ENCODE peak calls at places on chromosomes 4 and X, in six cellular contexts. One of them, this sample, is unnamed.

GRCh38 chr4:185656467-185656890 is 121.2 kb upstream of the PDLIM3 start:
- DNase-seq in anterior cingulate cortex: no peak
- DNase-seq in T-helper 2 cell: no peak
- DNase-seq in Kasumi-1: no peak
- DNase-seq in activated B cell treated with CpG ODN at 0.5 μM for 24 hours: no peak
- DNase-seq in GM12892: no peak
- DNase-seq in this sample: no peak

GRCh38 chrX:148381603-148382002 is 118.8 kb upstream of the AFF2 start:
- DNase-seq in anterior cingulate cortex: no peak
- DNase-seq in T-helper 2 cell: peak; percentile 74
- DNase-seq in Kasumi-1: peak; percentile 1
- DNase-seq in activated B cell treated with CpG ODN at 0.5 μM for 24 hours: no peak
- DNase-seq in GM12892: no peak
- DNase-seq in this sample: no peak

GRCh38 chr4:4763815-4764202 is 95.7 kb upstream of the MSX1 start:
- DNase-seq in anterior cingulate cortex: no peak
- DNase-seq in T-helper 2 cell: peak; percentile 14
- DNase-seq in Kasumi-1: no peak
- DNase-seq in activated B cell treated with CpG ODN at 0.5 μM for 24 hours: no peak
- DNase-seq in GM12892: no peak
- DNase-seq in this sample: no peak

GRCh38 chr4:82865592-82865991 is 25.4 kb downstream of the SEC31A start:
- DNase-seq in anterior cingulate cortex: no peak
- DNase-seq in T-helper 2 cell: peak; percentile 88
- DNase-seq in Kasumi-1: peak; percentile 88
- DNase-seq in activated B cell treated with CpG ODN at 0.5 μM for 24 hours: no peak
- DNase-seq in GM12892: no peak
- DNase-seq in this sample: no peak

GRCh38 chr4:122163767-122164166 is 11.6 kb downstream of the BLTP1 start:
- DNase-seq in anterior cingulate cortex: no peak
- DNase-seq in T-helper 2 cell: no peak
- DNase-seq in Kasumi-1: peak; percentile 37
- DNase-seq in activated B cell treated with CpG ODN at 0.5 μM for 24 hours: no peak
- DNase-seq in GM12892: no peak
- DNase-seq in this sample: no peak

GRCh38 chrX:100673397-100673953 is 29.5 kb downstream of the SRPX2 start:
- DNase-seq in anterior cingulate cortex: no peak
- DNase-seq in T-helper 2 cell: no peak
- DNase-seq in Kasumi-1: no peak
- DNase-seq in activated B cell treated with CpG ODN at 0.5 μM for 24 hours: no peak
- DNase-seq in GM12892: no peak
- DNase-seq in this sample: no peak

GRCh38 chr4:149795256-149795655 is 20.4 kb downstream of the IQCM start:
- DNase-seq in anterior cingulate cortex: no peak
- DNase-seq in T-helper 2 cell: no peak
- DNase-seq in Kasumi-1: no peak
- DNase-seq in activated B cell treated with CpG ODN at 0.5 μM for 24 hours: no peak
- DNase-seq in GM12892: no peak
- DNase-seq in this sample: no peak

GRCh38 chrX:1391370-1391706 is 575 bp downstream of the SLC25A6 start:
- DNase-seq in anterior cingulate cortex: no peak
- DNase-seq in T-helper 2 cell: no peak
- DNase-seq in Kasumi-1: no peak
- DNase-seq in activated B cell treated with CpG ODN at 0.5 μM for 24 hours: peak; percentile 99
- DNase-seq in GM12892: peak; percentile 95
- DNase-seq in this sample: no peak

GRCh38 chr4:148800943-148801342 is 358.7 kb upstream of the NR3C2 start:
- DNase-seq in anterior cingulate cortex: no peak
- DNase-seq in T-helper 2 cell: no peak
- DNase-seq in Kasumi-1: no peak
- DNase-seq in activated B cell treated with CpG ODN at 0.5 μM for 24 hours: no peak
- DNase-seq in GM12892: no peak
- DNase-seq in this sample: no peak

GRCh38 chr4:109434793-109435080 is 1.1 kb downstream of the SEC24B start:
- DNase-seq in anterior cingulate cortex: no peak
- DNase-seq in T-helper 2 cell: no peak
- DNase-seq in Kasumi-1: no peak
- DNase-seq in activated B cell treated with CpG ODN at 0.5 μM for 24 hours: no peak
- DNase-seq in GM12892: no peak
- DNase-seq in this sample: no peak